ENCODE peak calls at places on chromosomes 7 and 10, in nine cellular contexts. A is KG1, I is D341Med, S is HuH-7, Y is RPMI8226, W is NCI-H1048, H is fibroblast of mammary gland, E is left kidney, T is ELF-1. N is an unnamed sample.

GRCh38 chr7:145624618-145625017 is 492.0 kb upstream of the CNTNAP2 start:
- DNase-seq in E (no peak), S (no peak), A (no peak), W (no peak), I (no peak), Y (no peak), T (no peak), H (peak; percentile 11), N (no peak)

GRCh38 chr7:34471844-34472243 is 186.2 kb upstream of the NPSR1 start:
- DNase-seq in E (no peak), W (no peak), T (no peak), A (no peak), I (no peak), Y (no peak), S (no peak), H (no peak), N (no peak)

GRCh38 chr10:101780187-101780817 is 2.9 kb downstream of the NPM3 start:
- DNase-seq in T (no peak), W (no peak), S (peak; percentile 20), E (peak; percentile 65), H (no peak), Y (no peak), I (peak; percentile 24), A (no peak), N (no peak)

GRCh38 chr10:60985946-60986345 is 42.0 kb upstream of the RHOBTB1 start:
- DNase-seq in Y (no peak), A (no peak), T (no peak), S (no peak), I (no peak), H (no peak), W (no peak), E (no peak), N (no peak)

GRCh38 chr7:65317372-65317771 is 56.3 kb upstream of the ZNF92 start:
- DNase-seq in H (no peak), S (no peak), W (no peak), E (no peak), T (no peak), I (no peak), Y (no peak), A (no peak), N (no peak)

GRCh38 chr10:72088879-72089585 is 681 bp upstream of the SPOCK2 start:
- DNase-seq in W (no peak), H (no peak), Y (no peak), T (no peak), S (peak; percentile 47), E (peak; percentile 49), I (no peak), A (no peak), N (no peak)

GRCh38 chr7:66099232-66099550 is 15.5 kb upstream of the CRCP start:
- DNase-seq in I (no peak), A (no peak), W (no peak), Y (no peak), H (peak; percentile 44), T (no peak), S (no peak), E (no peak), N (no peak)

GRCh38 chr7:151482883-151483699 is 36.6 kb downstream of the RHEB start:
- DNase-seq in A (no peak), S (no peak), T (no peak), E (no peak), H (no peak), W (no peak), I (no peak), Y (no peak), N (no peak)

GRCh38 chr10:86179143-86179505 is 187.5 kb downstream of the GRID1 start:
- DNase-seq in I (no peak), E (no peak), S (no peak), Y (no peak), A (no peak), W (no peak), T (no peak), H (no peak), N (no peak)

GRCh38 chr10:51087114-51087513 is 12.8 kb downstream of the PRKG1 start:
- DNase-seq in T (no peak), S (no peak), H (no peak), I (no peak), Y (no peak), W (no peak), E (no peak), A (no peak), N (no peak)

GRCh38 chr7:33895025-33895804 is 10.1 kb upstream of the BMPER start:
- DNase-seq in E (peak; percentile 92), A (no peak), S (peak; percentile 81), I (peak; percentile 90), W (peak; percentile 20), T (peak; percentile 95), Y (peak; percentile 72), H (peak; percentile 82), N (peak; percentile 79)

GRCh38 chr7:124171068-124171467 is 138.2 kb upstream of the TMEM229A start:
- DNase-seq in E (peak; percentile 47), A (peak; percentile 1), I (peak; percentile 32), S (no peak), T (no peak), W (no peak), Y (peak; percentile 11), H (no peak), N (peak; percentile 72)

GRCh38 chr10:3848768-3849643 is 64.0 kb upstream of the KLF6 start:
- DNase-seq in H (peak; percentile 92), S (no peak), W (no peak), I (no peak), T (no peak), A (no peak), E (no peak), Y (no peak), N (no peak)

GRCh38 chr7:150898475-150899011 is 46.2 kb downstream of the AOC1 start:
- DNase-seq in A (no peak), I (peak; percentile 92), W (peak; percentile 2), H (peak; percentile 60), S (peak; percentile 90), T (peak; percentile 93), Y (peak; percentile 87), E (peak; percentile 85), N (peak; percentile 75)

GRCh38 chr7:134630890-134631289 is 15.8 kb upstream of the BPGM start:
- DNase-seq in T (no peak), S (no peak), I (no peak), E (no peak), W (no peak), Y (no peak), H (no peak), A (no peak), N (no peak)

GRCh38 chr7:123598657-123599056 is 3.0 kb upstream of the ASB15 start:
- DNase-seq in W (no peak), S (no peak), A (no peak), H (no peak), T (no peak), Y (no peak), E (no peak), I (no peak), N (no peak)